ENCODE peak calls at places on chromosomes 3 and 15, in ten cellular contexts. X, Q, D, R, O, H, A, L, U and M are unnamed samples.

GRCh38 chr3:66532613-66533012 is 31.8 kb upstream of the LRIG1 start:
- DNase-seq in R (no peak), U (no peak), D (no peak), A (no peak), O (no peak), Q (no peak), X (no peak), H (no peak), L (no peak), M (no peak)

GRCh38 chr3:108183178-108183577 is 39.0 kb downstream of the IFT57 start:
- DNase-seq in L (peak; percentile 48), D (no peak), O (no peak), A (no peak), Q (no peak), U (no peak), H (no peak), R (no peak), X (no peak), M (no peak)

GRCh38 chr3:72487078-72487765 is 361.0 kb downstream of the SHQ1 start:
- DNase-seq in L (peak; percentile 87), U (no peak), R (peak; percentile 82), H (peak; percentile 26), O (peak; percentile 87), X (peak; percentile 84), D (peak; percentile 87), A (no peak), Q (peak; percentile 44), M (peak; percentile 54)

GRCh38 chr15:45114076-45114750 is at the start of the genes DUOX2 and DUOXA2:
- DNase-seq in R (no peak), U (no peak), A (no peak), L (no peak), H (no peak), O (no peak), D (no peak), Q (no peak), X (no peak), M (no peak)

GRCh38 chr3:38374221-38374620 is 27.6 kb downstream of the XYLB start:
- DNase-seq in L (no peak), O (no peak), X (no peak), Q (no peak), H (no peak), U (no peak), A (no peak), D (no peak), R (no peak), M (no peak)

GRCh38 chr15:69591905-69592508 is 139.4 kb downstream of the RPLP1 start:
- DNase-seq in R (no peak), Q (peak; percentile 19), X (no peak), U (no peak), L (no peak), A (no peak), D (no peak), H (no peak), O (no peak), M (no peak)

GRCh38 chr3:48674505-48674904 is 11.2 kb downstream of the NCKIPSD start:
- DNase-seq in R (no peak), Q (no peak), A (no peak), O (no peak), U (no peak), D (no peak), L (no peak), H (no peak), X (no peak), M (no peak)

GRCh38 chr15:32730677-32731654 is 13.2 kb downstream of the GREM1 start:
- DNase-seq in Q (peak; percentile 24), L (peak; percentile 28), A (no peak), O (no peak), H (no peak), U (no peak), R (peak; percentile 29), D (peak; percentile 55), X (peak; percentile 85), M (peak; percentile 66)

GRCh38 chr3:154175041-154175440 is 53.9 kb downstream of the ARHGEF26 start:
- DNase-seq in L (no peak), A (no peak), U (no peak), D (no peak), R (no peak), X (no peak), Q (no peak), O (no peak), H (no peak), M (no peak)

GRCh38 chr15:65979316-65979715 is 110.0 kb downstream of the RAB11A start:
- DNase-seq in U (no peak), D (no peak), L (no peak), O (no peak), Q (peak; percentile 54), A (no peak), R (no peak), H (peak; percentile 28), X (no peak), M (no peak)

GRCh38 chr3:161821591-161821990 is 325.0 kb downstream of the OTOL1 start:
- DNase-seq in R (no peak), A (no peak), X (no peak), U (no peak), O (no peak), Q (no peak), L (no peak), H (no peak), D (no peak), M (no peak)

GRCh38 chr3:102235679-102236078 is 199.1 kb upstream of the ZPLD1 start:
- DNase-seq in Q (no peak), H (no peak), U (no peak), R (peak; percentile 16), X (no peak), D (no peak), L (peak; percentile 62), A (peak; percentile 9), O (no peak), M (no peak)

GRCh38 chr3:102230057-102230456 is 204.8 kb upstream of the ZPLD1 start:
- DNase-seq in R (no peak), D (no peak), A (no peak), H (no peak), X (no peak), O (no peak), U (no peak), Q (no peak), L (no peak), M (no peak)

GRCh38 chr3:102237181-102237580 is 197.6 kb upstream of the ZPLD1 start:
- DNase-seq in R (no peak), X (no peak), L (no peak), Q (no peak), O (no peak), H (no peak), U (no peak), A (no peak), D (no peak), M (no peak)

GRCh38 chr3:102237838-102238237 is 197.0 kb upstream of the ZPLD1 start:
- DNase-seq in X (no peak), O (no peak), U (no peak), L (no peak), A (no peak), H (no peak), D (no peak), R (no peak), Q (no peak), M (no peak)

GRCh38 chr3:102233881-102234280 is 200.9 kb upstream of the ZPLD1 start:
- DNase-seq in O (no peak), L (no peak), X (no peak), U (no peak), D (no peak), Q (no peak), H (no peak), R (no peak), A (no peak), M (no peak)
- H3K4me3 ChIP-seq in O (no peak overlapping the region), L (no peak overlapping the region), X (no peak overlapping the region), U (no peak overlapping the region), D (no peak overlapping the region), Q (no peak overlapping the region), H (no peak overlapping the region), R (no peak overlapping the region), A (no peak overlapping the region), M (no peak overlapping the region)

GRCh38 chr15:96323250-96324162 is 7.0 kb upstream of the NR2F2 start:
- DNase-seq in Q (no peak), L (peak; percentile 25), O (no peak), U (no peak), A (no peak), D (no peak), R (no peak), H (no peak), X (peak; percentile 34), M (no peak)
- H3K4me3 ChIP-seq in Q (no peak overlapping the region), L (peak overlapping the region; percentile 65), O (peak overlapping the region; percentile 6), U (peak overlapping the region; percentile 62), A (peak overlapping the region; percentile 36), D (no peak overlapping the region), R (no peak overlapping the region), H (peak overlapping the region; percentile 40), X (peak overlapping the region; percentile 68), M (no peak overlapping the region)

DNA sequence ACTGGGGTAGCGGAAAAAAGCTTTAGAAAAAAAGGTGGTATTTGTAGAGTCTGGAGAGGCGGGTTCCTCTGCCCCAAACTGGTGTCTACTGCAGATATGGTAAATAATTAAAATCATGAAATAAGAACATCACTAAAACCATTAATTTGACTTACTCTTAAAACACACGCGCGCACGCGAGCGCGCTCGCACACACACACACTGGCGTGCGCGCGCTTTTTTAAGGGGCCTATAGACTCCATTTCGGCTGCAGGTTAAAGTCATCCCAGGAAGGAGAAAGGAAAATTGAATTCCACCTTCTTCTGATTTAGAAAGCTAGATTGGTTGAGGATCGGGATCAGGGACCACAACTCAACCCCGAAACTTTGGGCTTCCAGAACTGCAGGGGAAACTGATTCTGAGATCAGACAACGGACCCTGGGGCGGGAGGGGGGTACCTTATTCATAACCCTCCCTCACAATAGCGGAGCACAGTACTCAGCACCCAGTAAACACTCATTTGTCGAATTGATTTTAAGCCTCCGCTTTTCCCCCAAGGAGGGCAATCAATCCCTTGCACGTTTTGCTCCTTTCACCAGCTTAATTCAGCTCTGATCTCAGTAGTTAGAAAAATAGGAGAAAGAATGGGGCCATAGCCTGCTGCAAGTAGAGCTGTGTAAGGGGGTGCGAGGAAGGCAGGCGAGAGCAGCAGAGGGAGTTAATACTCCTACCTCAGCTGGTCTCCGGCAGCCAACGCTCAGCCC is 510 bp upstream of the LRRC3B start:
- DNase-seq in O (no peak), L (no peak), R (no peak), U (no peak), A (no peak), X (no peak), H (no peak), Q (no peak), D (no peak), M (no peak)
- H3K4me3 ChIP-seq in O (no peak overlapping the region), L (no peak overlapping the region), R (no peak overlapping the region), U (peak overlapping the region; percentile 60), A (peak overlapping the region; percentile 72), X (peak overlapping the region; percentile 42), H (peak overlapping the region; percentile 30), Q (no peak overlapping the region), D (no peak overlapping the region), M (no peak overlapping the region)

DNA sequence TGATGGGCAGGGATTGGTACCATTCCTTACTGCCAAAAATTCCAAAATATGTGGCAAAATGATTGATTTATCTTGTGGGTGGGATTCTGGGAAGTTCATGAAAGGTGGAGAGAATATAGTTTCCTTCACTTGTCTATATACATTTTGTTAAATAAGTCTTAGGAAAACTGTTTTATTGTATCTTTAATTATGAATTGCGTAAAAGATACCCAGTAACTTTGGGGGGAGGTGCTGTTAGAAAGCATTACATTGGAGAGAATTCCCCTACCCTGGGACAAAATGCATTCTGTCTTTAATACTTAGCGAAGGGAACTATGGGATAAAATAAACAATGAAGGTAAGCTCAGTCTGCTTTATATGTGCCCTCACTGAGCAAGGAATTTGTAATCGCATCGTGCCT is 4.6 kb downstream of the SETD5 start:
- DNase-seq in U (no peak), H (no peak), O (no peak), X (no peak), A (no peak), Q (no peak), R (no peak), D (no peak), L (no peak), M (no peak)
- H3K4me3 ChIP-seq in U (no peak overlapping the region), H (no peak overlapping the region), O (peak overlapping the region; percentile 19), X (no peak overlapping the region), A (no peak overlapping the region), Q (peak overlapping the region; percentile 77), R (peak overlapping the region; percentile 85), D (no peak overlapping the region), L (peak overlapping the region; percentile 98), M (no peak overlapping the region)